ENCODE peak calls at places on chromosome 4, in eight cellular contexts. One of them, this sample, is unnamed.

GRCh38 chr4:23728393-23728792 is 161.5 kb downstream of the PPARGC1A start:
- DNase-seq in HEK293T: no peak
- DNase-seq in GM12891: no peak
- DNase-seq in mucosa of gallbladder: no peak
- DNase-seq in retina: no peak
- DNase-seq in progenitor cell of endocrine pancreas: no peak
- DNase-seq in EH: peak
- DNase-seq in SW480: peak
- DNase-seq in this sample: no peak

GRCh38 chr4:2583517-2583916 is 47.1 kb downstream of the FAM193A start:
- DNase-seq in progenitor cell of endocrine pancreas: no peak
- DNase-seq in SW480: no peak
- DNase-seq in GM12891: no peak
- DNase-seq in mucosa of gallbladder: no peak
- DNase-seq in HEK293T: no peak
- DNase-seq in retina: no peak
- DNase-seq in EH: peak
- DNase-seq in this sample: no peak

GRCh38 chr4:88827442-88827841 is 129.8 kb upstream of the NAP1L5 start:
- DNase-seq in HEK293T: no peak
- DNase-seq in SW480: no peak
- DNase-seq in GM12891: no peak
- DNase-seq in retina: no peak
- DNase-seq in progenitor cell of endocrine pancreas: no peak
- DNase-seq in EH: no peak
- DNase-seq in mucosa of gallbladder: no peak
- DNase-seq in this sample: no peak

GRCh38 chr4:7938513-7939376 is 916 bp downstream of the AFAP1 start:
- DNase-seq in SW480: no peak
- DNase-seq in EH: peak
- DNase-seq in retina: peak
- DNase-seq in HEK293T: peak
- DNase-seq in mucosa of gallbladder: no peak
- DNase-seq in progenitor cell of endocrine pancreas: peak
- DNase-seq in GM12891: no peak
- DNase-seq in this sample: peak

GRCh38 chr4:19213388-19213787 is 1038.3 kb upstream of the SLIT2 start:
- DNase-seq in retina: peak
- DNase-seq in SW480: no peak
- DNase-seq in EH: peak
- DNase-seq in HEK293T: no peak
- DNase-seq in progenitor cell of endocrine pancreas: no peak
- DNase-seq in GM12891: no peak
- DNase-seq in mucosa of gallbladder: no peak
- DNase-seq in this sample: no peak

GRCh38 chr4:84971319-84971932 is 4.9 kb upstream of the WDFY3 start:
- DNase-seq in progenitor cell of endocrine pancreas: no peak
- DNase-seq in SW480: peak
- DNase-seq in GM12891: no peak
- DNase-seq in retina: peak
- DNase-seq in mucosa of gallbladder: no peak
- DNase-seq in EH: peak
- DNase-seq in HEK293T: peak
- DNase-seq in this sample: no peak

GRCh38 chr4:140037353-140038030 is 116.5 kb downstream of the MAML3 start:
- DNase-seq in retina: no peak
- DNase-seq in progenitor cell of endocrine pancreas: no peak
- DNase-seq in mucosa of gallbladder: no peak
- DNase-seq in EH: peak
- DNase-seq in GM12891: no peak
- DNase-seq in SW480: no peak
- DNase-seq in HEK293T: no peak
- DNase-seq in this sample: no peak

GRCh38 chr4:8108991-8109390 is 49.6 kb downstream of the ABLIM2 start:
- DNase-seq in retina: no peak
- DNase-seq in SW480: no peak
- DNase-seq in HEK293T: no peak
- DNase-seq in mucosa of gallbladder: no peak
- DNase-seq in EH: no peak
- DNase-seq in progenitor cell of endocrine pancreas: no peak
- DNase-seq in GM12891: no peak
- DNase-seq in this sample: no peak

GRCh38 chr4:4995103-4995761 is 24.0 kb downstream of the CYTL1 start:
- DNase-seq in SW480: peak
- DNase-seq in progenitor cell of endocrine pancreas: peak
- DNase-seq in retina: peak
- DNase-seq in HEK293T: peak
- DNase-seq in GM12891: peak
- DNase-seq in mucosa of gallbladder: peak
- DNase-seq in EH: peak
- DNase-seq in this sample: peak

GRCh38 chr4:100061835-100062234 is 111.8 kb upstream of the H2AZ1 start:
- DNase-seq in GM12891: no peak
- DNase-seq in mucosa of gallbladder: no peak
- DNase-seq in SW480: no peak
- DNase-seq in progenitor cell of endocrine pancreas: no peak
- DNase-seq in HEK293T: no peak
- DNase-seq in retina: no peak
- DNase-seq in EH: peak
- DNase-seq in this sample: no peak

GRCh38 chr4:73208376-73208775 is 50.2 kb downstream of the ANKRD17 start:
- DNase-seq in mucosa of gallbladder: no peak
- DNase-seq in retina: no peak
- DNase-seq in GM12891: no peak
- DNase-seq in HEK293T: no peak
- DNase-seq in EH: peak
- DNase-seq in SW480: no peak
- DNase-seq in progenitor cell of endocrine pancreas: no peak
- DNase-seq in this sample: no peak